ENCODE peak calls at places on chromosomes 5 and 9, in eight cellular contexts. E is fibroblast of lung, D is spleen, I is adrenal gland, N is A549, U is bronchial epithelial cell, O is fibroblast of pulmonary artery, R is tibial artery. A is an unnamed sample.

GRCh38 chr9:27247756-27248155 is 49.2 kb downstream of the EQTN start:
- DNase-seq in E (peak; percentile 61), D (no peak), I (peak; percentile 25), N (peak; percentile 50), U (peak; percentile 75), O (peak; percentile 64), R (no peak), A (peak; percentile 15)

GRCh38 chr9:98575379-98576346 is 133.1 kb downstream of the GABBR2 start:
- DNase-seq in E (peak; percentile 96), D (peak; percentile 61), I (no peak), N (peak; percentile 12), U (peak; percentile 62), O (peak; percentile 87), R (no peak), A (peak; percentile 9)

GRCh38 chr9:105976257-105976656 is 281.9 kb downstream of the TMEM38B start:
- DNase-seq in E (no peak), D (no peak), I (no peak), N (no peak), U (no peak), O (no peak), R (no peak), A (no peak)

GRCh38 chr5:134145779-134146581 is 30.8 kb downstream of the SKP1 start:
- DNase-seq in E (peak; percentile 51), D (peak; percentile 91), I (peak; percentile 82), N (peak; percentile 80), U (peak; percentile 62), O (peak; percentile 76), R (peak; percentile 80), A (no peak)

GRCh38 chr9:111056554-111056953 is 18.3 kb upstream of the LPAR1 start:
- DNase-seq in E (peak; percentile 42), D (no peak), I (no peak), N (no peak), U (no peak), O (peak; percentile 67), R (no peak), A (no peak)

GRCh38 chr5:24491482-24491881 is 153.3 kb downstream of the CDH10 start:
- DNase-seq in E (no peak), D (no peak), I (no peak), N (peak; percentile 58), U (no peak), O (no peak), R (no peak), A (no peak)

GRCh38 chr5:107402881-107403280 is 267.9 kb downstream of the EFNA5 start:
- DNase-seq in E (no peak), D (no peak), I (no peak), N (no peak), U (no peak), O (no peak), R (no peak), A (no peak)

GRCh38 chr9:138010861-138011260 is 133.3 kb downstream of the CACNA1B start:
- DNase-seq in E (no peak), D (peak; percentile 47), I (no peak), N (no peak), U (no peak), O (no peak), R (no peak), A (no peak)

GRCh38 chr9:20513126-20513913 is 109.0 kb downstream of the MLLT3 start:
- DNase-seq in E (peak; percentile 39), D (no peak), I (no peak), N (peak; percentile 33), U (no peak), O (no peak), R (no peak), A (no peak)

GRCh38 chr5:61100425-61100824 is 61.8 kb downstream of the SMIM15 start:
- DNase-seq in E (no peak), D (no peak), I (no peak), N (no peak), U (no peak), O (no peak), R (no peak), A (no peak)

GRCh38 chr5:115295775-115296129 is 702 bp downstream of the CCDC112 start:
- DNase-seq in E (no peak), D (no peak), I (no peak), N (no peak), U (no peak), O (no peak), R (no peak), A (no peak)

GRCh38 chr5:173452098-173452497 is 123.9 kb upstream of the STC2 start:
- DNase-seq in E (peak; percentile 25), D (no peak), I (peak; percentile 90), N (peak; percentile 50), U (no peak), O (peak; percentile 86), R (no peak), A (no peak)

GRCh38 chr9:38356851-38357250 is 35.7 kb upstream of the ALDH1B1 start:
- DNase-seq in E (no peak), D (no peak), I (no peak), N (no peak), U (no peak), O (no peak), R (peak; percentile 11), A (no peak)

GRCh38 chr5:179955062-179955461 is 47.4 kb upstream of the TBC1D9B start:
- DNase-seq in E (no peak), D (no peak), I (no peak), N (no peak), U (no peak), O (no peak), R (no peak), A (no peak)
- H3K4me3 ChIP-seq in E (no peak overlapping the region), D (no peak overlapping the region), I (no peak overlapping the region), N (no peak overlapping the region), U (no peak overlapping the region), O (no peak overlapping the region), R (no peak overlapping the region), A (no peak overlapping the region)

GRCh38 chr5:147346006-147346561 is 111.3 kb downstream of the STK32A start:
- DNase-seq in E (no peak), D (no peak), I (no peak), N (no peak), U (no peak), O (no peak), R (no peak), A (no peak)

GRCh38 chr5:147348046-147348445 is 113.2 kb downstream of the STK32A start:
- DNase-seq in E (peak; percentile 51), D (no peak), I (no peak), N (no peak), U (peak; percentile 92), O (peak; percentile 7), R (no peak), A (no peak)

GRCh38 chr5:147344861-147345260 is 110.0 kb downstream of the STK32A start:
- DNase-seq in E (no peak), D (no peak), I (no peak), N (no peak), U (no peak), O (no peak), R (no peak), A (no peak)

DNA sequence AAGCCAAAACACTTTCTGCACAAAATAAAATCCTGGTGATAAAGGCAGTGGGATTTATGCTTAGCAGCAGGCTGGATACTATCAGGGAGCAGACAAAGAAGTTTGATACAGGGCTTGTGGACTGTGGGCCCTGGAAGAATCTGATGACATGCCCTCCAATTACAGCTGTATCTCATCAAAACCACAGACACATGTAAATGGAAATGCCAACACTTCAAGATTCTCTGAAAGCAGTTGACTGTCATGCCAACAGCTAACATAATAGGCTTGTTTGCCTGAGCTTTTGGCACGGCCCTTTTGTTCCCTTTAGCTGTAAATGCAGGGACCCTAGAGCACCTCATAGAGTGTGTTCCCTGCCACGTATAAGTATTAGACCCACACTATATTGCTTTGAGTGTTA is 114.4 kb downstream of the STK32A start:
- DNase-seq in E (no peak), D (no peak), I (no peak), N (no peak), U (no peak), O (no peak), R (no peak), A (no peak)
- TF ChIP-seq CTCF in E (no peak), D (no peak), I (no peak), N (no peak), U (no peak), O (no peak), R (no peak), A (no peak)

GRCh38 chr9:36143242-36143641 is 6.7 kb downstream of the GLIPR2 start:
- DNase-seq in E (no peak), D (no peak), I (no peak), N (no peak), U (no peak), O (no peak), R (peak; percentile 74), A (no peak)
- H3K4me3 ChIP-seq in E (no peak overlapping the region), D (peak overlapping the region; percentile 35), I (no peak overlapping the region), N (no peak overlapping the region), U (no peak overlapping the region), O (no peak overlapping the region), R (peak overlapping the region; percentile 43), A (no peak overlapping the region)

GRCh38 chr5:81826128-81826527 is 75.2 kb upstream of the SSBP2 start:
- DNase-seq in E (no peak), D (no peak), I (no peak), N (no peak), U (peak; percentile 12), O (peak; percentile 38), R (no peak), A (no peak)

GRCh38 chr5:81827522-81827921 is 76.6 kb upstream of the SSBP2 start:
- DNase-seq in E (no peak), D (no peak), I (no peak), N (no peak), U (no peak), O (no peak), R (no peak), A (no peak)

GRCh38 chr5:81829242-81829641 is 78.3 kb upstream of the SSBP2 start:
- DNase-seq in E (peak; percentile 30), D (no peak), I (no peak), N (no peak), U (no peak), O (no peak), R (no peak), A (no peak)

GRCh38 chr5:81834021-81834660 is 83.2 kb upstream of the SSBP2 start:
- DNase-seq in E (no peak), D (no peak), I (no peak), N (no peak), U (no peak), O (peak; percentile 30), R (no peak), A (no peak)

GRCh38 chr5:81830602-81831001 is 79.7 kb upstream of the SSBP2 start:
- DNase-seq in E (no peak), D (no peak), I (no peak), N (no peak), U (no peak), O (no peak), R (no peak), A (no peak)
- TF ChIP-seq CTCF in E (no peak), D (no peak), I (no peak), N (no peak), U (no peak), O (no peak), R (no peak), A (no peak)

GRCh38 chr9:69643098-69643497 is 29.1 kb downstream of the APBA1 start:
- DNase-seq in E (no peak), D (no peak), I (no peak), N (no peak), U (no peak), O (no peak), R (no peak), A (no peak)
- H3K4me3 ChIP-seq in E (no peak overlapping the region), D (no peak overlapping the region), I (no peak overlapping the region), N (no peak overlapping the region), U (no peak overlapping the region), O (no peak overlapping the region), R (no peak overlapping the region), A (no peak overlapping the region)

GRCh38 chr5:106121972-106122605 is 1548.6 kb downstream of the EFNA5 start:
- DNase-seq in E (no peak), D (no peak), I (peak; percentile 13), N (peak; percentile 26), U (peak; percentile 5), O (peak; percentile 19), R (no peak), A (no peak)
- TF ChIP-seq CTCF in E (peak; percentile 67), D (no peak), I (peak; percentile 61), N (peak; percentile 53), U (peak; percentile 94), O (peak; percentile 83), R (no peak), A (peak; percentile 67)